ENCODE peak calls at places on chromosomes 5 and 9, in eight cellular contexts. C is SJSA1, X is breast epithelium, I is Karpas-422, F is AG10803, T is fibroblast of mammary gland, A is psoas muscle, D is foreskin fibroblast. N is an unnamed sample.

GRCh38 chr9:96604005-96604320 is 15.7 kb downstream of the CDC14B start:
- DNase-seq in C (no peak), X (no peak), I (no peak), F (peak), T (peak), A (peak), D (peak), N (no peak)

GRCh38 chr5:4627887-4628286 is 512.2 kb upstream of the ADAMTS16 start:
- DNase-seq in C (no peak), X (no peak), I (no peak), F (no peak), T (no peak), A (no peak), D (no peak), N (no peak)

GRCh38 chr9:125743687-125744428 is 3.3 kb upstream of the PBX3 start:
- DNase-seq in C (no peak), X (no peak), I (no peak), F (peak), T (peak), A (no peak), D (peak), N (no peak)

GRCh38 chr9:124849801-124850200 is 3.5 kb upstream of the WDR38 start:
- DNase-seq in C (no peak), X (no peak), I (peak), F (peak), T (peak), A (no peak), D (peak), N (peak)

GRCh38 chr5:148186248-148187003 is 16.4 kb upstream of the SPINK6 start:
- DNase-seq in C (no peak), X (no peak), I (no peak), F (peak), T (peak), A (no peak), D (peak), N (peak)

GRCh38 chr9:125241863-125242739 is 958 bp upstream of the HSPA5 start:
- DNase-seq in C (peak), X (peak), I (peak), F (peak), T (no peak), A (peak), D (peak), N (no peak)

GRCh38 chr5:109589983-109590382 is 99.7 kb upstream of the MAN2A1 start:
- DNase-seq in C (no peak), X (no peak), I (peak), F (peak), T (no peak), A (no peak), D (no peak), N (no peak)

GRCh38 chr9:136808781-136809158 is 1.0 kb downstream of the RABL6 start:
- DNase-seq in C (no peak), X (no peak), I (no peak), F (peak), T (peak), A (no peak), D (peak), N (peak)

GRCh38 chr9:13603916-13604315 is 324.4 kb upstream of the MPDZ start:
- DNase-seq in C (no peak), X (no peak), I (no peak), F (no peak), T (no peak), A (no peak), D (no peak), N (no peak)

GRCh38 chr5:36723921-36724320 is 117.5 kb downstream of the SLC1A3 start:
- DNase-seq in C (no peak), X (no peak), I (no peak), F (no peak), T (no peak), A (no peak), D (no peak), N (no peak)

GRCh38 chr5:139774980-139775654 is 20.5 kb upstream of the PSD2 start:
- DNase-seq in C (peak), X (peak), I (peak), F (peak), T (peak), A (peak), D (peak), N (peak)

GRCh38 chr9:129610473-129611301 is 10.2 kb downstream of the C9orf50 start:
- DNase-seq in C (peak), X (peak), I (peak), F (peak), T (no peak), A (peak), D (peak), N (peak)

GRCh38 chr9:18710089-18710488 is 236.1 kb downstream of the ADAMTSL1 start:
- DNase-seq in C (no peak), X (no peak), I (no peak), F (peak), T (peak), A (no peak), D (no peak), N (peak)

GRCh38 chr5:83253731-83254130 is 176.4 kb downstream of the XRCC4 start:
- DNase-seq in C (no peak), X (no peak), I (no peak), F (peak), T (peak), A (no peak), D (peak), N (peak)

GRCh38 chr9:34520096-34520495 is 2.7 kb downstream of the ENHO start:
- DNase-seq in C (no peak), X (no peak), I (no peak), F (no peak), T (no peak), A (no peak), D (no peak), N (no peak)

GRCh38 chr5:175855041-175855720 is 16.2 kb upstream of the CPLX2 start:
- DNase-seq in C (no peak), X (no peak), I (no peak), F (no peak), T (no peak), A (no peak), D (no peak), N (no peak)

GRCh38 chr5:134127376-134127861 is 12.9 kb downstream of the TCF7 start:
- DNase-seq in C (peak), X (no peak), I (no peak), F (no peak), T (peak), A (no peak), D (peak), N (peak)

GRCh38 chr5:40017151-40017550 is 592.4 kb upstream of the DAB2 start:
- DNase-seq in C (no peak), X (no peak), I (no peak), F (no peak), T (no peak), A (no peak), D (no peak), N (no peak)

GRCh38 chr5:33944543-33945132 is 8.5 kb downstream of the RXFP3 start:
- DNase-seq in C (no peak), X (no peak), I (no peak), F (no peak), T (no peak), A (no peak), D (no peak), N (no peak)

GRCh38 chr5:142821733-142822487 is 51.7 kb downstream of the ARHGAP26 start:
- DNase-seq in C (peak), X (no peak), I (no peak), F (peak), T (peak), A (no peak), D (peak), N (peak)

DNA sequence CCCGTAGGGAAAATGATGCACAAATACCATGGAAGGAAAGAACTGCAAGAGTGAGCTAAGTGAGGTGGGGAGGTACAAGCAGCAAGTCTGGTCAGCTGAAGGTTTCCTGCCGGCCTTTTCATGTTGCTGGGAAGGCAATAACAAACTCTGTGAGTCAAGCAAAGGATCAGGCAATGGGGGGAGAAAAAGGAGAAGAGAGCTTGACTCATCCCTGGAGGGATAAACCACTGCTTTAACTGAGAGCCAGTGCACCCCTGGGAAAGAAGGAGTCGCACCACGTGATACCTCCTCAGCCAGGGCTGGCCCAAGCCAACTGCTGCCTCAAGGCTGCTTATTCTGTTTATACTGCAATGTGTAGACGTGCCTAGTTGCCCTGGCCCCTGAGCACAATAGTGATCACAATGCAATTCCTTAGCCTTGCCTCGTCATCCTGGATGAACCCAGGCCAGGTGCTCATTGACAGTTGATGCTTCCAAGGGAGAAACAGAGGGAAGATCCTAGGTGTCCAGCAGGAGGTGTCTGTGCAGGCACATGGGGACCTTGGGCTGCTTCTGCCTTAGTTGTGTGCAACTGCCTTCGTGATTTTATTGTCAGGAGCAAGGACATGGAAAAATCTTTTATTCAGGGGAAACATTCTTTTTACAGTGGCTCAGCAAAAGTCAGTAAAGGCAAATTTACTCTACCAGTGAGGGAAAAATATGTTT is 203.0 kb upstream of the TUT7 start:
- DNase-seq in C (peak), X (no peak), I (no peak), F (peak), T (peak), A (peak), D (peak), N (peak)
- H3K4me3 ChIP-seq in C (no peak), X (no peak), I (no peak), F (no peak), T (no peak), A (no peak), D (no peak), N (no peak)

DNA sequence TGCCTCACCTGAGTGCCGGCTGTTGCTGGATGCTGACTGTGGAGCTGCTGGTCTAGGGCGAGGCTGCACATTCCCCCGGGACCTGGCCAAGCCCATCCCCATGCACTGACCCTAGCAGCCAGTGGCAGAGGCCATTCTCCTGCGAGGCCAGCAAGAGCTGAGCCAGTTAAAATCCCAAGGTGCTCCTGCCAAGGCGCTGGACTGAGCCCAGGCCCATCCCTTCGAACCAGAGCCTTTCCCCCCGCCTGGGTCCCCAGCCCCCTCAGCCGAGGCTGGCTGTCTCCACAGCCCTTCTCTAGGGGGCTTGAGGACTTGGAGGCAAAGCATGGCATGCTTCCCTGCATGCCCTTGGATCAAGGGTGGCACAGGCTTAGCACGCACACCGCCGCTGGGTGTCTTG is 1.6 kb downstream of the ADAMTSL2 start:
- DNase-seq in C (no peak), X (no peak), I (no peak), F (no peak), T (no peak), A (no peak), D (no peak), N (no peak)
- H3K4me3 ChIP-seq in C (no peak), X (no peak), I (no peak), F (no peak), T (no peak), A (no peak), D (no peak), N (no peak)

DNA sequence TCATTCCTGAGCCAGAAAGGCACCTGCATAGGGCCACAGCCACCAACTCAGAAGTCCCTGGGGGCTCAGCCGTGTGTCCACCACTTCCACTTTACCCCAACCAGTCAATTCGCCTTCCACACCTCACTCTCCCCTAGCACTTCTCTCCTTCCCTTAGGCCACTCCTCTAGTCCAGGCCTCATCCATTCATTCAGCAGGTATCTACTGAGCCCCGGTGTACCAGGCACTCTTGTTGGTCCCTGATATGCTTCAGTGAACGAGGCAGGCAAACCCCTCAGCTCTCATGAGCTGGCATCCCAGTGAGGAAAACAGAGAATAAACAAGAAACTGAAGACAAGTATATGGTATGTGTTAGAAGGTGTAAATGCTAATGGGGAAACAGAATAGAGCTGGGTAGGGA is 28.7 kb downstream of the NDUFA8 start:
- DNase-seq in C (no peak), X (no peak), I (no peak), F (no peak), T (no peak), A (no peak), D (no peak), N (no peak)
- H3K4me3 ChIP-seq in C (no peak), X (no peak), I (no peak), F (no peak), T (no peak), A (no peak), D (no peak), N (no peak)

DNA sequence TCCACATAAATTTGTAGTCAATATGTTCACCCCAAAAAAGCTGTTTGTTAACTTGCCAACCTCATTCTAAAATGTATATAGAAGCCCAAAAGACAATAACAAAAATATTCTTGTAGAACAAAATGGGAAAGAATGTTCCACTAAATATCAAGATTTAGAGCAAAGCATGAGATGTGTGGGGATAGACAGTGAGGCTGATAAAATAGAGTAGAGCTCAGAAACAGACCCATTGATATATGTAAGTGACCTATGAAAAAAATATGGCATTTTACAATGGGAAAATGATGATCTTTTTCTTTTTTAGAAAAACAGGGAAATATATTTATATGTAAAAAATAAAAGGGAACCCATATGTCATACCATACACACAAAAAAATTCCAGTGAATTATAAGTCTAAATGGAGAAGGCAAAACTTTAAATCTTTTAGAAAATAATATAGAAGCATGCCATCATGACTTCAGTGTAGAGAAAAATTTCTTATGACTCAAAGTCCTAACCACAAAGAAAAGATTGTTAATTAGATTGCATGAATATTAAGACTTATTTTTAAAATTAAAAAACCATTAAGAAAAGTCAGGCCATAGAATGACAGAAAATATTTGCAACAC is 6.6 kb upstream of the IFNB1 start:
- DNase-seq in C (no peak), X (no peak), I (no peak), F (no peak), T (no peak), A (no peak), D (no peak), N (no peak)
- H3K4me3 ChIP-seq in C (no peak), X (no peak), I (no peak), F (no peak), T (no peak), A (no peak), D (no peak), N (no peak)

GRCh38 chr5:149409268-149409948 is 30.3 kb upstream of the IL17B start:
- DNase-seq in C (no peak), X (no peak), I (no peak), F (peak), T (no peak), A (no peak), D (no peak), N (peak)

GRCh38 chr5:149408252-149409099 is 29.4 kb upstream of the IL17B start:
- DNase-seq in C (no peak), X (no peak), I (no peak), F (peak), T (no peak), A (no peak), D (no peak), N (no peak)

GRCh38 chr5:149410721-149411432 is 31.8 kb upstream of the IL17B start:
- DNase-seq in C (peak), X (no peak), I (no peak), F (peak), T (no peak), A (no peak), D (no peak), N (no peak)

GRCh38 chr5:149411738-149412519 is 32.8 kb upstream of the IL17B start:
- DNase-seq in C (no peak), X (no peak), I (no peak), F (peak), T (no peak), A (no peak), D (no peak), N (no peak)

GRCh38 chr5:149410071-149410470 is 31.0 kb upstream of the IL17B start:
- DNase-seq in C (no peak), X (no peak), I (no peak), F (no peak), T (no peak), A (no peak), D (no peak), N (no peak)
- H3K4me3 ChIP-seq in C (no peak), X (peak), I (no peak), F (peak), T (no peak), A (peak), D (peak), N (peak)

DNA sequence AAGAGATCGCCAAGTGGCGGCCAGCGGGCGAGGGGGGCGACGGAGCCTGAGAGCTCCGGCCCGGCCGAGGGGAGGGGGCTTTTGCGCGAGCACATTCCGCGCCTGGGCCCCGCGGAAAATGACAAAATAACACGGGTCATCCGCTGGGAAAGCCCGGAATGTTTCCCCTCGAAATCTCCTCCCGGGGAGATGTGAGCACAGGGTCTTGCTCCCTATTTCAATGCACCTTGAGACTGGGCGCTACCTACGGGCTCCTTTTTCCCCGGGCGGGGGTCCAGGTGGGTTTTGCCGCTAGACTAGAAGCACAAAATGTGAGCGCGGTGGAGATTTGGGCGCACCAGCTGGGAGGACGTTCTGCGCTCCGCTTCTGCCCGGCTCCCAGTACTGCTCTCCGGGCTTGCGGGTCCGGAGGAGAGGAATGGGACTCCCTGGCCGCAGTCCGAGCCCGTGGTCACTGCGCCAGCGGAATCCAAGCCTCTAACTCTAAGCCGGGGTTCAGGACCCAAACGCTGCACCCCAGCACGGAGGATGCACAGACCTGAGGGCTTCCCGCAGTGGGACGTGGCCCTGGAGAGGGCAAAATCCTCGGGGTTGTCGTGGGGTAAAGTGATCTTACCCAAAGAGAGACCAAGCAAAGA is 2.8 kb upstream of the PRDM12 start:
- DNase-seq in C (no peak), X (no peak), I (no peak), F (no peak), T (no peak), A (no peak), D (peak), N (peak)
- H3K4me3 ChIP-seq in C (no peak), X (peak), I (no peak), F (no peak), T (no peak), A (peak), D (no peak), N (no peak)

GRCh38 chr5:55377810-55378209 is 70.0 kb downstream of the MTREX start:
- DNase-seq in C (no peak), X (no peak), I (no peak), F (no peak), T (no peak), A (no peak), D (no peak), N (no peak)
- H3K4me3 ChIP-seq in C (no peak), X (no peak), I (no peak), F (no peak), T (no peak), A (no peak), D (no peak), N (no peak)

DNA sequence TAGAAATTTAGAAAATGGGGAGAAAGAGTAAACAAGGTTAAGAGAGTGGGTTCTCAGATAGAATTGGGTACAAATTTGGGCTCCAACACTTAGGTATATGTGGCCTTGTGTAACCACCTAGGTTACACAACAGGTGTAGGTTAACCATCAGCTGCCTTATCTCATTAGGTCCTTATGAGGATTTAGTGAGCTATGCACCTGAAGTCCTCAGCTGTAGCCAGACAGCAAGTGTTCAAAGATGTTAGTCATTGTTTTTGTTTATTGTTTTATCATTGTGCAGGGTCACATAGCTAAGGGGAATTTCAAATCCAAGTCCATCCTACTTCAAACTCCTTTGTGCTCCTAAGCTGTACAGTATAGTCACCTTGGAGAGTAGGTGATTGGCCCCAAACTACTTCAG is 970 bp upstream of the TRIM32 start:
- DNase-seq in C (no peak), X (no peak), I (no peak), F (no peak), T (no peak), A (no peak), D (no peak), N (no peak)
- H3K4me3 ChIP-seq in C (no peak), X (peak), I (no peak), F (peak), T (peak), A (peak), D (peak), N (peak)

DNA sequence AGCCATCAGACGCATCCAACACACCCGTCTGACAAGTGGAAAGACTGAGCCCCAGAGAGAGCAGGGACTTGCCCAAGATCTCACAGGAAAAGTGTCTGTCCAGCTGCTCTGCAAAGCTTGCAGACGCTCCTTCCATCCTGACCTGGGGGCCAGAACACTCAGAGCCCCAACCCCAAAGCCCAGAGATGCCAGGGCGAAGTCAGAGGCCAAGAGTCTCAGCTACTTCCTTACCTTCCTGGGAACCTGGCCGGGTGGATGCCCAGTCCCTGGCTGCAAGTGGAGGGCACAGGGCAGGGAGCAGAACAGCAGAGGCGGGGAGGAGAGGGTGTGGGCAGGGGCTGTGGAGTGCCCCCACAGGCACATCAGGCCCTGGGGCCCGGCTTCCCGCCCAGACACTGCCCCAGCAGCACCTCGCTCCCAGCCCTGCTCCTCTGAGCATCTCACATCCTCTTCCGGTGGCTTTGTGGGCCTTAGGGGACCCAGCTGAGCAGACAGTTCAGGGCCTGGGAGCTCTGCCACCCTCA is 9.7 kb upstream of the RALGDS start:
- DNase-seq in C (no peak), X (no peak), I (peak), F (no peak), T (no peak), A (no peak), D (no peak), N (no peak)
- H3K4me3 ChIP-seq in C (no peak), X (no peak), I (no peak), F (no peak), T (no peak), A (no peak), D (no peak), N (no peak)

GRCh38 chr5:154653764-154654483 is 101.3 kb upstream of the LARP1 start:
- DNase-seq in C (no peak), X (no peak), I (no peak), F (no peak), T (no peak), A (no peak), D (no peak), N (no peak)
- H3K4me3 ChIP-seq in C (no peak), X (no peak), I (no peak), F (peak), T (no peak), A (peak), D (no peak), N (peak)

N was measured in adipocyte.